ENCODE peak calls at places on chromosomes 4 and X, in ten cellular contexts. U is T-helper 1 cell; T is NB4; P is lung; K is activated CD4-positive, alpha-beta memory T cell treated with anti-CD3 and anti-CD28 coated beads, Interleukin-2, amount 10 ng/mL, durations not matched to agents 7 days and 5 days; Y is activated naive CD4-positive, alpha-beta T cell; X is activated T-helper 1 cell treated with Interleukin-2 at 50 U/mL for 16 hours; Z is type B pancreatic cell; J is body of pancreas; R is dermis microvascular lymphatic vessel endothelial cell. W is an unnamed sample.

GRCh38 chrX:41313419-41313818 is 20.5 kb upstream of the DDX3X start:
- DNase-seq in U (no peak), T (no peak), P (no peak), K (no peak), Y (no peak), X (no peak), Z (no peak), J (no peak), R (no peak), W (no peak)

GRCh38 chrX:150365051-150365952 is 2.2 kb downstream of the MAMLD1 start:
- DNase-seq in U (peak), T (peak), P (peak), K (peak), Y (no peak), X (no peak), Z (peak), J (peak), R (no peak), W (peak)

GRCh38 chr4:179867300-179867878 is 2375.8 kb upstream of the TENM3 start:
- DNase-seq in U (no peak), T (peak), P (peak), K (peak), Y (no peak), X (no peak), Z (no peak), J (peak), R (no peak), W (peak)

GRCh38 chr4:84644087-84644486 is 61.2 kb downstream of the CDS1 start:
- DNase-seq in U (no peak), T (no peak), P (no peak), K (no peak), Y (no peak), X (no peak), Z (no peak), J (no peak), R (no peak), W (no peak)

GRCh38 chr4:48558026-48558425 is 68.0 kb downstream of the ZAR1 start:
- DNase-seq in U (no peak), T (no peak), P (no peak), K (no peak), Y (no peak), X (no peak), Z (no peak), J (no peak), R (no peak), W (no peak)

GRCh38 chr4:177861551-177862094 is 419.4 kb upstream of the AGA start:
- DNase-seq in U (no peak), T (no peak), P (no peak), K (no peak), Y (no peak), X (no peak), Z (no peak), J (no peak), R (no peak), W (no peak)

GRCh38 chr4:162163892-162164759 is at the start of gene FSTL5:
- DNase-seq in U (peak), T (peak), P (peak), K (peak), Y (peak), X (no peak), Z (peak), J (peak), R (no peak), W (no peak)

GRCh38 chr4:104906274-104906673 is 240.4 kb upstream of the TET2 start:
- DNase-seq in U (no peak), T (no peak), P (no peak), K (no peak), Y (no peak), X (no peak), Z (no peak), J (no peak), R (no peak), W (no peak)

GRCh38 chrX:3576886-3577516 is 136.4 kb downstream of the PRKX start:
- DNase-seq in U (no peak), T (peak), P (no peak), K (no peak), Y (no peak), X (no peak), Z (no peak), J (peak), R (no peak), W (no peak)

W was measured in CMK.